ENCODE peak calls at places on chromosomes 16 and 17, in four cellular contexts. C is dorsolateral prefrontal cortex, Y is HFF-Myc, B is AG10803. J is an unnamed sample.

GRCh38 chr16:80198995-80199299 is 341.8 kb upstream of the DYNLRB2 start:
- DNase-seq in Y (no peak), C (no peak), B (peak; percentile 32), J (peak; percentile 55)

GRCh38 chr17:6546069-6546718 is 10.2 kb downstream of the PITPNM3 start:
- DNase-seq in Y (no peak), C (peak; percentile 50), B (peak; percentile 69), J (peak; percentile 34)

GRCh38 chr17:38674013-38674748 is 576 bp downstream of the EPOP start:
- DNase-seq in Y (no peak), B (no peak), C (no peak), J (peak; percentile 47)

GRCh38 chr17:27533874-27534815 is 77.9 kb downstream of the KSR1 start:
- DNase-seq in B (peak; percentile 95), C (no peak), Y (no peak), J (peak; percentile 75)

GRCh38 chr16:87570938-87571867 is 31.1 kb upstream of the JPH3 start:
- DNase-seq in C (no peak), B (peak; percentile 61), Y (no peak), J (peak; percentile 75)

GRCh38 chr17:36088559-36089376 is 1.2 kb downstream of the CCL3 start:
- DNase-seq in C (no peak), Y (no peak), B (no peak), J (no peak)

GRCh38 chr17:72812823-72813222 is 279.7 kb downstream of the SLC39A11 start:
- DNase-seq in Y (no peak), C (no peak), B (no peak), J (peak; percentile 60)

GRCh38 chr16:66266436-66267286 is 99.8 kb upstream of the CDH5 start:
- DNase-seq in C (peak; percentile 25), Y (peak; percentile 95), B (peak; percentile 97), J (peak; percentile 98)

GRCh38 chr16:67237396-67238277 is 9.6 kb downstream of the FHOD1 start:
- DNase-seq in B (no peak), C (no peak), Y (no peak), J (no peak)

GRCh38 chr16:89843409-89844350 is 15.4 kb downstream of the SPIRE2 start:
- DNase-seq in Y (no peak), C (no peak), B (no peak), J (no peak)

GRCh38 chr17:18992454-18993130 is 12.0 kb downstream of the FAM83G start:
- DNase-seq in B (no peak), C (no peak), Y (no peak), J (no peak)

GRCh38 chr17:66860204-66860603 is 25.3 kb downstream of the CACNG5 start:
- DNase-seq in Y (no peak), C (no peak), B (no peak), J (no peak)

GRCh38 chr17:77440571-77440981 is 299.8 kb downstream of the SEC14L1 start:
- DNase-seq in Y (no peak), B (no peak), C (peak; percentile 64), J (no peak)

GRCh38 chr17:57761887-57762286 is 16.8 kb upstream of the CCDC182 start:
- DNase-seq in B (no peak), C (no peak), Y (no peak), J (no peak)
- TF ChIP-seq CTCF in B (no peak), C (no peak), Y (no peak), J (no peak)

GRCh38 chr17:59328534-59329095 is 2.8 kb upstream of the YPEL2 start:
- DNase-seq in Y (no peak), C (no peak), B (no peak), J (no peak)

GRCh38 chr17:59331129-59331928 is at the start of gene YPEL2:
- DNase-seq in C (peak; percentile 97), B (peak; percentile 97), Y (peak; percentile 56), J (peak; percentile 93)

GRCh38 chr17:59330314-59330942 is 1.0 kb upstream of the YPEL2 start:
- DNase-seq in B (no peak), Y (no peak), C (no peak), J (no peak)

GRCh38 chr17:59327891-59328290 is 3.6 kb upstream of the YPEL2 start:
- DNase-seq in B (no peak), C (no peak), Y (no peak), J (no peak)

DNA sequence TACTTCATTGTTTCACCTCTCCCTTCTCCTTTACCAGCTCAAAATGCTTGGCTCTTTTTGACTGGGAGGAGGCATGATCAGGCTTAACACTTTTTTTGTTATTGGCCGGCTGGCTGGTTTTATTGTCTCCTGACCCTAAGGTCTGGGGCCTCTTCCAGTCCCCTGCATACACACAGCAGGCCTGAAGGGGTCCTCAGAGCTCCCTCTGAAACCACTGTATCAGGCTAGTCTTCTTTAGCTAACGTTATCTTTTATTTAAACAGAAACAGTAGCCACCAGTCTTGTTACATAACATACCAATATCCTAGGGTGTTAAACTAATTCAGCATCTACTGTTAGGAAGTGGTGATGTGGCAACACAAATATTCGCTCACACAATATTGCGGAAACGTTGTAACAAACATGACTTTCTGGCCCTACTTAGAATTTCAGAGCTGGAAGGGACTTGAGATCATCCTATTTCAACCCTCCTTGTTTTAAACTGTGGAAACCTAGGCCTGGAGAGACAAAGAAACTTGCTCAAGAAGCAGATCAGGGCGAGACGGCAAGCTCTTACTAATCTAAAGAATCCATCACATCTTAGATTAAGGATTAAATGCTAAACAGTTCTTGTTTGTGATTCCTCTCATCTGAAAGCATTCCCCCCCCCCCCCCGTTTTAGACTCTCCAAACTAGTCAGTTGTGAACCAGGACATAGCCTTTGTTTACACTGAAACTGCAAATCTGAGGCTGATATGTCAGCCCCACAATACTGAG is 1.7 kb upstream of the YPEL2 start:
- DNase-seq in Y (peak; percentile 59), C (peak; percentile 65), B (peak; percentile 91), J (peak; percentile 75)
- H3K4me3 ChIP-seq in Y (no peak overlapping the region), C (no peak overlapping the region), B (no peak overlapping the region), J (no peak overlapping the region)

GRCh38 chr17:32609085-32609484 is 122.3 kb downstream of the CDK5R1 start:
- DNase-seq in Y (no peak), B (peak; percentile 27), C (no peak), J (no peak)
- TF ChIP-seq CTCF in Y (peak; percentile 19), B (no peak), C (no peak), J (peak; percentile 4)

DNA sequence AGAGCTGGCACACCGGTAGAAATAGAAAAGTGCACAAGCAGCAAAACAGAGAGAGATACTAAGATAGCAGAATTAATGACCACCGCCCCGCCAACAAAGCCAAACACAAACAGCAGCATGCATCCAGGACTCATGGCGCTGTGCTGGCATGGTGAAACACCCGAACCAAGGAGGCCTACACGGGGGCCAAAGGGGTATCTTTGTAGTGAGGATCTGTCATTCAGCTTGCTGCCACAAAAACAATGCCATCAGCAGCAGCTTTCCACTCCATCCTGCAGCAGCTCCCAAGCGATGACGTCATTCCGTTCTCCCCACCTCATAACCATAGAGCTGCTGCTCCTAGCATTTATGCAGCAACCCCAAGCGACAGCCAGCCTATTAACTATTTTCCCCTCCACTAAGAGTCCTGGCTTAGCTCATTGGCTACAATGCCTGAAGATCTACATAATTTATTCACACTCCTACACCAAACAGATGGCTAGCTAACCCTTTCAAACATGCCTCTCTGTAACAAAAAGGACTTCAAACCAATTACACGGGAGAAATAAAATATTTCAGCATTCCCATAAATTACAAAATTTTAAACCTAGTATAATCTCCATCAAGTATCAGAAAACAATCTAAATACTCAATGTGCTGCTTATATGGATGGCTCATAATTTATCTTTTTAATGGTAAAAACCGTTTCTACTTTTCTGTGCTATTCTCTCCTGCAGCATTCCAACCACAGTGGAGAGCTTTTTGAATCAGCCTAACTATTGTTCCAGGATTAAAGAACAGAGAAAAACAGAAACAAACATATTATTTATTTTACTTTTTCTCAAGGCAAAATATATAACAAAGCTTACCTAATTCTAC is 73.9 kb downstream of the SPAG9 start:
- DNase-seq in C (peak; percentile 90), Y (peak; percentile 59), B (peak; percentile 89), J (peak; percentile 83)
- H3K4me3 ChIP-seq in C (peak overlapping the region; percentile 52), Y (peak overlapping the region; percentile 15), B (peak overlapping the region; percentile 45), J (peak overlapping the region; percentile 46)

DNA sequence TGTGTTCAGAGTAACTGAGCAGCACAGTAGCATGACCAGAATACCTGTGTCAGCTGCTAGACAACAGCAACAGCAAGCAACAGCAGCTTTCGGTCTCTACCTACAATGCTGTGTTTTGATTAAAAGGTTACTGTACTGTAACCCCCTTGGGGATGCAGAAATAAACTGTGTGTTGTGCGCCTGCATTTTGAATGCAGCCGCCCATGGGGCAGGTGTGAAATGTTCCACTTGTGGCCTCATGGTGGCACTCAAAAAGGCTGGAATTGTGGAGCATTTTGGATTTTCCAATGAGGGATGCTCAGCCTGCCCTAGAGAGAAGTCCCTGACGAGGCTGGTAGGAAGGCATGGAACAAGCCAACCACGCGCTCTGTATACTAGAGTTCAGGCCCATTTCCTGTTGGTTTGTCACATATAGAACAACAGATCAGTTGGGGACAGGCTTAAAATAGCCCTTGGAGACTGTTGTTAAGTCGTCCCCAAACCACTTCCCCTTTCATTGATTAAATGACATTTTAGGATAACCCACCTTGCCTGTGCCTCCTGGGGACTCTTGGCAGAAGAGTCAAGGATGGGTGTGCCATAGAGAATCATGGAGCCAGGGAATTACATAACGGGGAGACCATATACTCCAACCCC is 27.1 kb downstream of the SCPEP1 start:
- DNase-seq in B (no peak), Y (no peak), C (no peak), J (no peak)
- TF ChIP-seq CTCF in B (no peak), Y (peak; percentile 12), C (peak; percentile 19), J (no peak)

GRCh38 chr16:27401768-27402568 is at the start of gene IL21R:
- DNase-seq in Y (peak; percentile 15), C (no peak), B (peak; percentile 84), J (peak; percentile 25)
- H3K4me3 ChIP-seq in Y (no peak within 1 kb of the TSS), C (no peak within 1 kb of the TSS), B (no peak within 1 kb of the TSS), J (no peak within 1 kb of the TSS)

GRCh38 chr16:3056336-3057180 is 8.9 kb upstream of the IL32 start:
- DNase-seq in B (no peak), C (no peak), Y (no peak), J (no peak)

GRCh38 chr16:3059041-3059722 is 6.3 kb upstream of the IL32 start:
- DNase-seq in B (peak; percentile 88), C (peak; percentile 75), Y (peak; percentile 31), J (peak; percentile 94)

GRCh38 chr16:3057181-3058166 is 8.0 kb upstream of the IL32 start:
- DNase-seq in C (no peak), Y (no peak), B (no peak), J (no peak)

GRCh38 chr16:3059723-3060242 is 5.7 kb upstream of the IL32 start:
- DNase-seq in Y (no peak), B (no peak), C (no peak), J (no peak)

DNA sequence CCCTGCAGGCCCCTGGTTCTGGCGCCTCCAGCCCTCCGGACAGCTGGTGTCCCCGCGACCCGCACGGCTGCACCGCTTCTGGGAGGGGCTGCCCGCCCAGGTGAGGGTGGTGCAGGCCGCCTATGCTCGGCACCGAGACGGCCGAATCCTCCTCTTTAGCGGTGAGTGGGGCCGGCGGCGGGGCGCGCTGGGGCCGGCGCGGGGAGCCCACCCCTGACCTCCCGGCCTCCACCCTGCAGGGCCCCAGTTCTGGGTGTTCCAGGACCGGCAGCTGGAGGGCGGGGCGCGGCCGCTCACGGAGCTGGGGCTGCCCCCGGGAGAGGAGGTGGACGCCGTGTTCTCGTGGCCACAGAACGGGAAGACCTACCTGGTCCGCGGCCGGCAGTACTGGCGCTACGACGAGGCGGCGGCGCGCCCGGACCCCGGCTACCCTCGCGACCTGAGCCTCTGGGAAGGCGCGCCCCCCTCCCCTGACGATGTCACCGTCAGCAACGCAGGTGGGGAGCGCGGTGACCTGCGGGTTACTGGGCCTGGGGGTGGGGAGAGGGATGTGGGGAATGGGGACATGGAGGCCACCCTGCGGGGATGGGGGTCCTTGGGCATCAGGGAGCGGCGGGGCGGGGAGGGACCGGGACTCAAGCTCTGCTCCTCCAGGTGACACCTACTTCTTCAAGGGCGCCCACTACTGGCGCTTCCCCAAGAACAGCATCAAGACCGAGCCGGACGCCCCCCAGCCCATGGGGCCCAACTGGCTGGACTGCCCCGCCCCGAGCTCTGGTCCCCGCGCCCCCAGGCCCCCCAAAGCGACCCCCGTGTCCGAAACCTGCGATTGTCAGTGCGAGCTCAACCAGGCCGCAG is 7.0 kb upstream of the IL32 start:
- DNase-seq in Y (no peak), B (peak; percentile 12), C (peak; percentile 56), J (no peak)
- TF ChIP-seq CTCF in Y (no peak), B (no peak), C (no peak), J (no peak)

J was measured in foreskin fibroblast.